ENCODE peak calls at places on chromosomes 2 and 18, in six cellular contexts. W is fibroblast of lung; O is activated CD8-positive, alpha-beta T cell treated with anti-CD3 and anti-CD28 coated beads, Interleukin-2, amount 10 ng/mL, durations not matched to agents 7 days and 5 days; R is activated naive CD8-positive, alpha-beta T cell treated with anti-CD3 and anti-CD28 coated beads, Interleukin-2, amount 50 U/mL, for 24 hours; P is HS-5; N is uterus. T is an unnamed sample.

GRCh38 chr2:137826373-137827372 is 137.6 kb upstream of the HNMT start:
- DNase-seq in R (no peak), W (no peak), N (no peak), O (no peak), P (no peak), T (no peak)

GRCh38 chr2:16656784-16657391 is 8.7 kb downstream of the CYRIA start:
- DNase-seq in R (no peak), O (no peak), W (no peak), N (no peak), P (no peak), T (no peak)

GRCh38 chr2:23824777-23825212 is 102.1 kb downstream of the ATAD2B start:
- DNase-seq in P (peak), N (no peak), O (peak), W (peak), R (peak), T (no peak)

GRCh38 chr2:160924936-160925353 is 235.3 kb upstream of the TANK start:
- DNase-seq in P (no peak), O (no peak), W (no peak), R (no peak), N (no peak), T (no peak)

GRCh38 chr2:11778923-11779757 is 32.7 kb downstream of the LPIN1 start:
- DNase-seq in O (peak), W (peak), R (peak), N (peak), P (no peak), T (peak)

GRCh38 chr2:55175254-55176093 is 56.6 kb downstream of the CLHC1 start:
- DNase-seq in N (no peak), R (no peak), O (no peak), P (peak), W (peak), T (no peak)

GRCh38 chr18:46574000-46574739 is 82.8 kb downstream of the LOXHD1 start:
- DNase-seq in N (no peak), O (no peak), R (no peak), P (no peak), W (no peak), T (no peak)

GRCh38 chr2:121382744-121383143 is 97.7 kb upstream of the TFCP2L1 start:
- DNase-seq in R (no peak), W (no peak), N (no peak), P (no peak), O (no peak), T (no peak)